ENCODE peak calls at places on chromosomes 2 and 18, in five cellular contexts. One of them, this sample, is unnamed. For H3K4me1, the result is how much of the 10 kb centered on the place peaks cover.

GRCh38 chr2:168295051-168295450 is 47.7 kb upstream of the STK39 start:
- DNase-seq in gastrocnemius medialis: no peak
- DNase-seq in CD8-positive, alpha-beta T cell: no peak
- DNase-seq in mucosa of descending colon: no peak
- DNase-seq in ovary: no peak
- DNase-seq in this sample: no peak

GRCh38 chr2:127597046-127597983 is 48.6 kb upstream of the GPR17 start:
- DNase-seq in ovary: peak
- DNase-seq in mucosa of descending colon: no peak
- DNase-seq in CD8-positive, alpha-beta T cell: no peak
- DNase-seq in gastrocnemius medialis: no peak
- DNase-seq in this sample: peak

GRCh38 chr2:157261199-157261782 is 3.8 kb downstream of the GALNT5 start:
- DNase-seq in mucosa of descending colon: peak
- DNase-seq in gastrocnemius medialis: no peak
- DNase-seq in ovary: no peak
- DNase-seq in CD8-positive, alpha-beta T cell: no peak
- DNase-seq in this sample: peak

GRCh38 chr2:73870084-73870483 is 22.7 kb upstream of the ACTG2 start:
- DNase-seq in gastrocnemius medialis: no peak
- DNase-seq in CD8-positive, alpha-beta T cell: no peak
- DNase-seq in mucosa of descending colon: no peak
- DNase-seq in ovary: peak
- DNase-seq in this sample: peak

GRCh38 chr2:64952113-64952895 is 36.9 kb upstream of the SLC1A4 start:
- DNase-seq in mucosa of descending colon: no peak
- DNase-seq in gastrocnemius medialis: no peak
- DNase-seq in ovary: no peak
- DNase-seq in CD8-positive, alpha-beta T cell: no peak
- DNase-seq in this sample: no peak

GRCh38 chr2:96340493-96341414 is 5.2 kb downstream of the NCAPH start:
- DNase-seq in mucosa of descending colon: no peak
- DNase-seq in gastrocnemius medialis: no peak
- DNase-seq in ovary: no peak
- DNase-seq in CD8-positive, alpha-beta T cell: no peak
- DNase-seq in this sample: no peak

GRCh38 chr18:75267643-75268184 is 57.1 kb downstream of the TSHZ1 start:
- DNase-seq in mucosa of descending colon: no peak
- DNase-seq in CD8-positive, alpha-beta T cell: no peak
- DNase-seq in gastrocnemius medialis: no peak
- DNase-seq in ovary: no peak
- DNase-seq in this sample: no peak

GRCh38 chr18:13909541-13909940 is 5.8 kb downstream of the MC2R start:
- DNase-seq in CD8-positive, alpha-beta T cell: no peak
- DNase-seq in mucosa of descending colon: no peak
- DNase-seq in ovary: no peak
- DNase-seq in gastrocnemius medialis: no peak
- DNase-seq in this sample: no peak

GRCh38 chr2:23390152-23390551 is 5.2 kb downstream of the KLHL29 start:
- DNase-seq in ovary: no peak
- DNase-seq in CD8-positive, alpha-beta T cell: no peak
- DNase-seq in gastrocnemius medialis: peak
- DNase-seq in mucosa of descending colon: no peak
- DNase-seq in this sample: no peak

GRCh38 chr2:96945011-96945410 is 41.4 kb downstream of the FAM178B start:
- DNase-seq in gastrocnemius medialis: no peak
- DNase-seq in ovary: no peak
- DNase-seq in CD8-positive, alpha-beta T cell: no peak
- DNase-seq in mucosa of descending colon: no peak
- DNase-seq in this sample: no peak

GRCh38 chr2:236530512-236530911 is 39.1 kb upstream of the ACKR3 start:
- DNase-seq in CD8-positive, alpha-beta T cell: no peak
- DNase-seq in ovary: no peak
- DNase-seq in gastrocnemius medialis: no peak
- DNase-seq in mucosa of descending colon: no peak
- DNase-seq in this sample: no peak

GRCh38 chr2:163191372-163191771 is 352.8 kb upstream of the KCNH7 start:
- DNase-seq in mucosa of descending colon: no peak
- DNase-seq in ovary: no peak
- DNase-seq in CD8-positive, alpha-beta T cell: no peak
- DNase-seq in gastrocnemius medialis: no peak
- DNase-seq in this sample: no peak

GRCh38 chr2:149661844-149662243 is 74.3 kb upstream of the MMADHC start:
- DNase-seq in ovary: no peak
- DNase-seq in mucosa of descending colon: no peak
- DNase-seq in CD8-positive, alpha-beta T cell: no peak
- DNase-seq in gastrocnemius medialis: no peak
- DNase-seq in this sample: peak

GRCh38 chr2:128714861-128715312 is 396.2 kb upstream of the HS6ST1 start:
- DNase-seq in CD8-positive, alpha-beta T cell: no peak
- DNase-seq in mucosa of descending colon: no peak
- DNase-seq in gastrocnemius medialis: no peak
- DNase-seq in ovary: no peak
- DNase-seq in this sample: no peak

GRCh38 chr2:219177594-219178376 is at the start of gene RETREG2:
- DNase-seq in gastrocnemius medialis: peak
- DNase-seq in mucosa of descending colon: peak
- DNase-seq in CD8-positive, alpha-beta T cell: peak
- DNase-seq in ovary: peak
- DNase-seq in this sample: peak

GRCh38 chr2:104870249-104870816 is 16.4 kb downstream of the POU3F3 start:
- DNase-seq in CD8-positive, alpha-beta T cell: no peak
- DNase-seq in gastrocnemius medialis: no peak
- DNase-seq in ovary: no peak
- DNase-seq in mucosa of descending colon: no peak
- DNase-seq in this sample: no peak

GRCh38 chr18:75213610-75214009 is 3.0 kb downstream of the TSHZ1 start:
- DNase-seq in CD8-positive, alpha-beta T cell: no peak
- DNase-seq in ovary: no peak
- DNase-seq in gastrocnemius medialis: no peak
- DNase-seq in mucosa of descending colon: no peak
- DNase-seq in this sample: no peak

GRCh38 chr18:42113529-42114191 is 158.6 kb downstream of the PIK3C3 start:
- DNase-seq in CD8-positive, alpha-beta T cell: no peak
- DNase-seq in gastrocnemius medialis: no peak
- DNase-seq in mucosa of descending colon: no peak
- DNase-seq in ovary: no peak
- DNase-seq in this sample: no peak

GRCh38 chr2:171136024-171136423 is 24.7 kb downstream of the TLK1 start:
- DNase-seq in mucosa of descending colon: no peak
- DNase-seq in ovary: no peak
- DNase-seq in CD8-positive, alpha-beta T cell: no peak
- DNase-seq in gastrocnemius medialis: no peak
- DNase-seq in this sample: no peak

GRCh38 chr2:133755515-133756311 is 187.4 kb upstream of the NCKAP5 start:
- DNase-seq in mucosa of descending colon: no peak
- DNase-seq in CD8-positive, alpha-beta T cell: no peak
- DNase-seq in gastrocnemius medialis: no peak
- DNase-seq in ovary: no peak
- DNase-seq in this sample: no peak

DNA sequence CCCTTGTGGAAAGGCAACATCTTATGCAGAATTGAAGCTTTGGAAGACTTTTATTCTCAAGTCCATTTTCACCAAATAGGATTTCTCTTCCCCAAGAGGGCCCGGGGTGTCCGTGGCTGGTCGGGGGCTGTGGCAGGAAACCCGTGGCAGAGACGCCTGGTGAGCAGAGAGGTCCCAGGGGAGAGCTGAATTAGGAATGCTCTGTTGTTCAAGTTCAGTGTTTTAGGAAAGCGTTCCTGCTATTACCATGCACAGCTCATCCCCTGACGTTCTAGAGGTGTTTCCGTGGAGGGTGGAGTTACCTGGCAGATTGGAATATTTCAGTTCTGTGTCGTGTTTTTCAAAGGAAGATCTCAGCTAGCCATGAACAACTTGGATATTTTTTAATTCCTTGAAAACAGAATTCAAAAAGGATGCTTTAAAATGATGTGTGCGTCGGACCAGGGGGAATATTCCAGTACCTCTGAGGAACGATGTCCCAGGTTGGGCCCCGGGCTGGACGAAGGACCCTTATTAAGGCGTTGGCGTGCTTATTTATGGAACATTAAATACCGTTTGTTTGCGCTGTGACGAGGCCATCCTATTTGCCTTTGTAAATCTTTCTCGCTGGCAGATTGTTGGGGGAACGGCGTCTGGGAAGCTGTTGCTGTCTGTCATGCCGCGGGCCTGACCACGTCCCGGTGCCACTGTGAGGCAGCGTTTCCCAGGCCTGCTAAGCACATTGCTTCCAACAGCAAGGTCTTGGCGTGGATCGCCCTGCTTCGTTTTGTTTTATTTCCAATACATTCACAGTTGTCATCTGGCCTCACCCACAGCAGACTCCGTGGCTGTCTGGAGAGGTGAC is 8.2 kb downstream of the NFATC1 start:
- DNase-seq in CD8-positive, alpha-beta T cell: no peak
- DNase-seq in mucosa of descending colon: peak
- DNase-seq in gastrocnemius medialis: no peak
- DNase-seq in ovary: peak
- DNase-seq in this sample: no peak
- H3K4me1 ChIP-seq in CD8-positive, alpha-beta T cell: half or more
- H3K4me1 ChIP-seq in mucosa of descending colon: under half
- H3K4me1 ChIP-seq in gastrocnemius medialis: half or more
- H3K4me1 ChIP-seq in ovary: under half
- H3K4me1 ChIP-seq in this sample: under half

GRCh38 chr2:98507461-98507860 is 62.8 kb downstream of the INPP4A start:
- DNase-seq in mucosa of descending colon: no peak
- DNase-seq in gastrocnemius medialis: no peak
- DNase-seq in CD8-positive, alpha-beta T cell: no peak
- DNase-seq in ovary: no peak
- DNase-seq in this sample: no peak
- H3K4me1 ChIP-seq in mucosa of descending colon: under half
- H3K4me1 ChIP-seq in gastrocnemius medialis: under half
- H3K4me1 ChIP-seq in CD8-positive, alpha-beta T cell: half or more
- H3K4me1 ChIP-seq in ovary: under half
- H3K4me1 ChIP-seq in this sample: under half

DNA sequence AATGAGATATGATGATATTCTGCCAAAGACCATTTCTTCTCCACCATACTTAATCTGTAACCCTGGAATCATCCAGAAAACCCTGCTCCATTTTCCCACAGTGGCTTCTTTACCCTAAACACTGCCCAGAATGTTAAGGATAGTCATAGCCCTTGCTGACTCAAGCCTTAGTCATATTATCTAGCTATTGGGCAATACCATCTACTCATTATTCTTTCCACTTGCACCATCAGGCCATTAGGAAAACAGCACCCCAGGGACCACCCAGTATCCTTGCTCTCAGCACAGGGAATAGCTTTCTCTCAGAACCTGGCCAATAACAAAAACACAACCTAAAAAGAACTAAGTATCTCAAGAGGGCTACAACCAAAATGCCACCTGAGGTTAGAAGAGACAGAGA is 445.7 kb upstream of the SLC14A2 start:
- DNase-seq in gastrocnemius medialis: peak
- DNase-seq in ovary: no peak
- DNase-seq in mucosa of descending colon: no peak
- DNase-seq in CD8-positive, alpha-beta T cell: no peak
- DNase-seq in this sample: no peak
- H3K4me1 ChIP-seq in gastrocnemius medialis: under half
- H3K4me1 ChIP-seq in ovary: under half
- H3K4me1 ChIP-seq in mucosa of descending colon: under half
- H3K4me1 ChIP-seq in CD8-positive, alpha-beta T cell: under half
- H3K4me1 ChIP-seq in this sample: under half

GRCh38 chr2:20575935-20576597 is 74.8 kb downstream of the HS1BP3 start:
- DNase-seq in gastrocnemius medialis: no peak
- DNase-seq in ovary: no peak
- DNase-seq in CD8-positive, alpha-beta T cell: no peak
- DNase-seq in mucosa of descending colon: no peak
- DNase-seq in this sample: no peak

GRCh38 chr2:20574423-20574911 is 76.4 kb downstream of the HS1BP3 start:
- DNase-seq in CD8-positive, alpha-beta T cell: no peak
- DNase-seq in gastrocnemius medialis: no peak
- DNase-seq in mucosa of descending colon: no peak
- DNase-seq in ovary: no peak
- DNase-seq in this sample: no peak

GRCh38 chr2:20575414-20575813 is 75.5 kb downstream of the HS1BP3 start:
- DNase-seq in ovary: no peak
- DNase-seq in mucosa of descending colon: no peak
- DNase-seq in gastrocnemius medialis: no peak
- DNase-seq in CD8-positive, alpha-beta T cell: no peak
- DNase-seq in this sample: no peak

GRCh38 chr2:20573611-20574422 is 77.1 kb downstream of the HS1BP3 start:
- DNase-seq in CD8-positive, alpha-beta T cell: no peak
- DNase-seq in ovary: peak
- DNase-seq in gastrocnemius medialis: no peak
- DNase-seq in mucosa of descending colon: no peak
- DNase-seq in this sample: peak

DNA sequence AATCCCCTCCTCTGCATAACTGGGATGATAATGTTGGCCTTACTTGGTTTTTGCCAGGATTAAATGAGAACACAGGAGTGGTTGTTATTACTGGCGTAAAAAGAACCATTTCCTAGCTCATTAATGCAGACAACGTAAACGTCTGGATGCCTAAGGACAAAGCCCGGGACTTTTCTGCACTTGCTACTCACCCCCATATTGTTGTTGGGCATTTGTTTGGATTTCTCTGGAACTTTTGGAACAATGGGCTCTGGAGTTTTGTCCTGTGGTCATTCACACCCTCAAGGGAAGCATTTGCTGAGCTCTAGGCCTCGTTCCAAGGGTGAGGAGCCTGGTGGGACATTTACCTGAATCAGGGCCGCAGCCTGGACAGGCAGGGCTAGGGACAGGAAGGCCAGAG is 76.0 kb downstream of the HS1BP3 start:
- DNase-seq in gastrocnemius medialis: no peak
- DNase-seq in ovary: no peak
- DNase-seq in mucosa of descending colon: no peak
- DNase-seq in CD8-positive, alpha-beta T cell: no peak
- DNase-seq in this sample: no peak
- H3K4me1 ChIP-seq in gastrocnemius medialis: half or more
- H3K4me1 ChIP-seq in ovary: under half
- H3K4me1 ChIP-seq in mucosa of descending colon: under half
- H3K4me1 ChIP-seq in CD8-positive, alpha-beta T cell: under half
- H3K4me1 ChIP-seq in this sample: under half

GRCh38 chr2:112621792-112622527 is 23.8 kb upstream of the SLC20A1 start:
- DNase-seq in gastrocnemius medialis: no peak
- DNase-seq in mucosa of descending colon: no peak
- DNase-seq in CD8-positive, alpha-beta T cell: no peak
- DNase-seq in ovary: no peak
- DNase-seq in this sample: no peak
- H3K4me1 ChIP-seq in gastrocnemius medialis: under half
- H3K4me1 ChIP-seq in mucosa of descending colon: under half
- H3K4me1 ChIP-seq in CD8-positive, alpha-beta T cell: under half
- H3K4me1 ChIP-seq in ovary: under half
- H3K4me1 ChIP-seq in this sample: under half

DNA sequence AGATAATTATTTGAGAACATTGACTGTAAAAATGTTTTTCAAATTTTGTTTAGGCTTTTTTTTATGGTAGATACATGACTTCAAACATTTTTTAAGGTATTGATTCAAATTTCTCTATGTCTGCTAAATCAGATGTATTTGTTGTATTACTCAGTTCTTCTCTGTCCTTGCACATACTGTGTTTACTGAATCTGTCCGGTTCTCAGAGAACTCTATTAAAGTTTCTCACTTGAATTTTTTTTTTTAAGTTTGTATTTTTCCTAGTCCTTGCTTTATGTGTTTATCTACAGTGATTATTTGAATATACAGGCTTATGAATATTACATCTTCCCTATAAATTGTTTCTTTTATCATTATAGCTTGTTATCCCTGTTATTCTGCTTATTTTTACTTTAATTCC is 5.3 kb downstream of the SEPTIN2 start:
- DNase-seq in gastrocnemius medialis: no peak
- DNase-seq in ovary: no peak
- DNase-seq in CD8-positive, alpha-beta T cell: no peak
- DNase-seq in mucosa of descending colon: no peak
- DNase-seq in this sample: no peak
- H3K4me1 ChIP-seq in gastrocnemius medialis: half or more
- H3K4me1 ChIP-seq in ovary: under half
- H3K4me1 ChIP-seq in CD8-positive, alpha-beta T cell: under half
- H3K4me1 ChIP-seq in mucosa of descending colon: under half
- H3K4me1 ChIP-seq in this sample: under half

This sample was measured in transverse colon.